ENCODE peak calls at places on chromosomes 7 and 10, in nine cellular contexts. Y is spleen; R is stomach; Q is IMR-90; L is tibial artery; B is neural progenitor cell; U is transverse colon; D is effector memory CD4-positive, alpha-beta T cell; C is adipocyte. O is an unnamed sample. For H3K4me1, the result is how much of the 10 kb centered on the place peaks cover.

GRCh38 chr7:106365252-106366005 is 80.6 kb upstream of the NAMPT start:
- DNase-seq in B (no peak), R (peak), Y (peak), D (no peak), C (no peak), U (peak), L (no peak), Q (no peak), O (no peak)

GRCh38 chr7:104550362-104550761 is 222.0 kb downstream of the LHFPL3 start:
- DNase-seq in L (no peak), C (no peak), B (no peak), Y (no peak), R (no peak), Q (no peak), U (no peak), D (no peak), O (no peak)

GRCh38 chr7:100481466-100481865 is 2.3 kb upstream of the NYAP1 start:
- DNase-seq in C (no peak), U (no peak), L (no peak), R (no peak), D (no peak), B (no peak), Q (no peak), Y (no peak), O (no peak)

GRCh38 chr10:86753056-86753455 is 3.4 kb upstream of the BMPR1A start:
- DNase-seq in C (no peak), R (no peak), B (no peak), Y (no peak), Q (no peak), U (no peak), L (no peak), D (no peak), O (no peak)

GRCh38 chr10:79442171-79443040 is 3.0 kb downstream of the ZCCHC24 start:
- DNase-seq in R (no peak), Q (no peak), U (no peak), D (no peak), Y (peak), C (no peak), B (no peak), L (no peak), O (peak)

GRCh38 chr7:39507866-39508551 is 58.2 kb upstream of the YAE1 start:
- DNase-seq in L (no peak), Q (no peak), Y (peak), C (no peak), U (no peak), D (no peak), R (no peak), B (no peak), O (no peak)

GRCh38 chr10:90167174-90168064 is 466.0 kb downstream of the KIF20B start:
- DNase-seq in L (no peak), Q (peak), B (no peak), U (no peak), R (no peak), Y (no peak), D (no peak), C (peak), O (no peak)

GRCh38 chr10:31102421-31102820 is 70.8 kb upstream of the ZNF438 start:
- DNase-seq in C (no peak), Q (no peak), L (no peak), U (no peak), B (no peak), Y (no peak), R (no peak), D (no peak), O (no peak)

GRCh38 chr7:5322621-5323410 is 40.1 kb downstream of the SLC29A4 start:
- DNase-seq in L (no peak), D (no peak), C (no peak), Y (no peak), Q (no peak), R (no peak), U (no peak), B (no peak), O (no peak)

GRCh38 chr10:6191147-6191546 is 11.6 kb upstream of the PFKFB3 start:
- DNase-seq in C (no peak), Q (no peak), R (no peak), B (no peak), L (no peak), D (no peak), U (no peak), Y (no peak), O (no peak)

GRCh38 chr7:85074-85945 is 107.1 kb upstream of the FAM20C start:
- DNase-seq in B (peak), Y (no peak), Q (peak), L (no peak), R (peak), D (no peak), U (no peak), C (peak), O (peak)

GRCh38 chr7:105808703-105809590 is 67.5 kb downstream of the ATXN7L1 start:
- DNase-seq in R (peak), B (no peak), Q (peak), L (peak), U (peak), Y (peak), D (peak), C (no peak), O (no peak)

GRCh38 chr10:22334414-22335203 is 10.7 kb upstream of the SPAG6 start:
- DNase-seq in U (no peak), B (peak), Y (peak), L (peak), D (no peak), Q (no peak), R (no peak), C (no peak), O (no peak)

GRCh38 chr7:19339512-19339911 is 194.3 kb upstream of the FERD3L start:
- DNase-seq in L (no peak), D (no peak), B (no peak), Y (no peak), C (no peak), R (no peak), Q (no peak), U (no peak), O (no peak)

GRCh38 chr10:6701289-6701688 is 121.2 kb upstream of the PRKCQ start:
- DNase-seq in R (no peak), C (no peak), Q (no peak), L (no peak), D (no peak), B (peak), Y (no peak), U (peak), O (no peak)

GRCh38 chr7:95476904-95477594 is 8.7 kb upstream of the ASB4 start:
- DNase-seq in B (peak), U (peak), C (peak), Q (peak), D (no peak), Y (no peak), L (peak), R (peak), O (peak)

GRCh38 chr10:98516352-98516751 is 69.6 kb upstream of the HPS1 start:
- DNase-seq in U (no peak), Y (no peak), C (peak), R (no peak), L (no peak), Q (no peak), B (no peak), D (no peak), O (no peak)

GRCh38 chr10:119161680-119162079 is 3.8 kb downstream of the SFXN4 start:
- DNase-seq in R (no peak), U (no peak), C (no peak), Q (peak), D (no peak), Y (no peak), L (no peak), B (no peak), O (no peak)

GRCh38 chr7:159139202-159139601 is 5.5 kb downstream of the VIPR2 start:
- DNase-seq in B (no peak), Y (peak), C (no peak), R (peak), U (no peak), D (no peak), Q (no peak), L (no peak), O (no peak)

GRCh38 chr7:140017034-140017433 is 45.7 kb downstream of the PARP12 start:
- DNase-seq in B (no peak), D (no peak), C (no peak), Y (peak), L (no peak), R (no peak), Q (no peak), U (no peak), O (no peak)

GRCh38 chr10:104109908-104110662 is 11.9 kb upstream of the SFR1 start:
- DNase-seq in C (peak), L (no peak), Q (peak), U (no peak), D (no peak), R (no peak), Y (no peak), B (no peak), O (no peak)

GRCh38 chr7:91135300-91135699 is 128.9 kb upstream of the FZD1 start:
- DNase-seq in U (no peak), D (no peak), L (no peak), R (no peak), Q (no peak), B (peak), C (no peak), Y (no peak), O (no peak)

GRCh38 chr10:129039406-129040345 is 427.4 kb upstream of the MGMT start:
- DNase-seq in L (no peak), U (no peak), R (no peak), C (no peak), D (no peak), B (peak), Y (no peak), Q (no peak), O (no peak)
- H3K4me1 ChIP-seq in L (under half), U (under half), R (under half), C (under half), D (under half), B (under half), Y (under half), Q (under half), O (under half)

GRCh38 chr10:74674892-74675291 is 151.5 kb upstream of the KAT6B start:
- DNase-seq in Q (no peak), L (no peak), B (no peak), D (no peak), R (no peak), U (no peak), Y (no peak), C (no peak), O (no peak)
- H3K4me1 ChIP-seq in Q (under half), L (under half), B (under half), D (under half), R (under half), U (under half), Y (under half), C (under half), O (under half)

GRCh38 chr10:13883843-13884444 is 297.2 kb downstream of the PRPF18 start:
- DNase-seq in R (no peak), U (no peak), Q (no peak), D (no peak), B (no peak), Y (no peak), L (no peak), C (no peak), O (no peak)
- H3K4me1 ChIP-seq in R (under half), U (under half), Q (under half), D (under half), B (under half), Y (under half), L (under half), C (under half), O (under half)

DNA sequence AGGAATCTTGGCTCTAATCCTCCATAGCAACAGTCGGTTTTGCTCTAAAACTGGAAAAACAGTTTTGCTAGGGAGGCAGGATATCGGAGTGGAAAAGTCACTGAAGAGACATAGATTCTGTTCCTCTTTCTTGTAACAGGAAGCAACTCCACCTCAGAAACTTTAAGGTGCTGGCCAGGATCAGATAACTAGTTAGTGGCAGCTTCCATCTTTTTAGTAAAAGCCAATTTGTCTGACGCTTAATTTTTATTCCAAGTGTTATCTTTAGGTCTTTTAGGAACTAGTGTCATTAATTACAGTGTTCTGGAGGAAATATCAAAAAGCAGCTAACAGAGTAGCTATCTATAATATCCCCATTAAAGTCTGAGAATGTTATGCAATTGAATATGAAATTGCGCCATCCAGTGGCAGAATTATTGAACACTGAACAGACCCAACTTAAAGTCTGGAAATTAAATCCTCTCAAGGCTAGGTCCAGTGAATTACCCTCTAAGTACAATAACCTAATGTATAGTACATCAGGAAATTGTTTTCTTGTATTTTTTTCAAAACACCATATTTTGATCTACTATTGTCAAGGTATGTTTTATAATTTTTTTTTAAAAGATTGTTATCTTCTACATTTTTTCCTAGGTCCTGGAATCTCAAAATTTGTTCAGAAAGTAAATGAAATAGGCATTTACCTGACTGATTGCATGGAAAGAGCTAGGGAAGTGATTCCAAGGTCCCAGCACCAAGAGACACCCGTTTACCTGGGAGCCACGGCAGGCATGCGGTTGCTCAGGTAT is 65.9 kb upstream of the CC2D2B start:
- DNase-seq in L (peak), Y (no peak), D (no peak), C (peak), R (peak), U (peak), Q (peak), B (peak), O (no peak)
- H3K4me1 ChIP-seq in L (under half), Y (under half), D (under half), C (under half), R (under half), U (under half), Q (under half), B (under half), O (under half)

DNA sequence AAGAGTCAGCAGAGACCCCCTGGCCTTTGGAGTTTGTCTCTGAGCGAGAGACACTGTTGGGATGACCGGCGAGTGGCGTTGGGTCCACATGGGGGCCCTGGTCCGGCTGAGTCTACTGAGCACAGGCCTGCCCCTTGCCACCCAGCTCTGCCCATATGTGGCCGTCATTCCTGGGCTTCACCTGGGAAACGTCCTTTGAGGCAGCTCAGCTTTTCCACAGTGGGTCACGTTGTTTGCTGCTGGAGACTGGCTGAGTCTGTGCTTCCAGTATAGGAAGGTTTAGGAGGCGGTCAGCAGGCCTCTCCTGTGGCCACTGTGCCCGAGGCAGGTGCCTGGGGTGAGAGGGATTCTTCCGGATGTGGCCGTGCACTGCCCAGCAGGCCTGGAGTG is 17.1 kb downstream of the ADAM8 start:
- DNase-seq in R (no peak), U (no peak), C (no peak), L (no peak), Y (no peak), D (no peak), B (no peak), Q (no peak), O (no peak)
- H3K4me1 ChIP-seq in R (half or more), U (half or more), C (under half), L (under half), Y (under half), D (half or more), B (under half), Q (under half), O (under half)

GRCh38 chr10:77496941-77497420 is 140.6 kb downstream of the KCNMA1 start:
- DNase-seq in U (no peak), Q (peak), R (no peak), B (peak), L (no peak), Y (no peak), D (no peak), C (no peak), O (no peak)
- H3K4me1 ChIP-seq in U (under half), Q (under half), R (under half), B (under half), L (under half), Y (under half), D (under half), C (under half), O (under half)

DNA sequence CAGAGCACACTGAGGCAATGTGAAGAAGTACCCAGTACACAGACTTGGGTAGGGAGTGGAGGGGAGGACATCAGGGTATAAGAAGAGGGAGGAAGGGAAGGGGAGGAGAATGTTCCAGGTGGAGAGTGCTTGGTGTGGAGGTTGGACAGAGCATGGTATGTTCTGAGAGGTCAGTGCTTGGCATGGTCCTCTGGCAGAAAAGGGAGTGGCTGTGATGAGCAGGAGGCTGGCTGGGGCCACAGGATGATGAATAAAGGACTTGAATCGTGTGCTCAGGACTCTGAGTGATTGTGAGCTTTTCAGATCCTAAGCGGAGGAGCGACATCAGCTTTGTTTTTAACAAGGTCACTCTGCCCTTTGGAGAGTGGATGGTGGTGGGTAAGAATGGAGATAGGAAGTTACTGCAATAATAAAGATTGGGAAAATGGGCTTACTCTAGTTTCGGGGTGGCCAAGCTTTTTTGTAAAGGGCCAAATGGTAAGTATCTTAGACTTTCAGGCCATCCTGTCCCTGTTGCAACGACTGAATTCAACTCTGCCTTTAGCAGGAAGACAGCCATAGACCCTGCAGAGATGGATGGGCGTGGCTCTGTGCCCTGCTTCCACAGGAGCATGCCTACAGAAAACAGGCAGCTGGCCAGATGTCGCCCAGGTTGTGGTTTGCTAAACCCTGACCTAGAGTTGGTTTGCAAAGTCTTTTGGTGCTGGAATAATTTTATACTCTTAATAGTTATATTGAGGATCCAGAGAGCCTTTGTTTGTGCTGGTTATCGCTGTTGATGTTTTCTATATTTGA is 8.4 kb downstream of the PPP2R2D start:
- DNase-seq in L (no peak), R (no peak), Y (peak), B (no peak), Q (no peak), D (no peak), C (no peak), U (no peak), O (no peak)
- H3K4me1 ChIP-seq in L (under half), R (half or more), Y (under half), B (under half), Q (under half), D (under half), C (under half), U (under half), O (under half)

GRCh38 chr7:155763721-155764431 is 48.4 kb downstream of the SHH start:
- DNase-seq in B (no peak), R (no peak), C (peak), Y (peak), D (peak), L (no peak), U (no peak), Q (peak), O (no peak)
- H3K4me1 ChIP-seq in B (under half), R (under half), C (under half), Y (under half), D (under half), L (under half), U (under half), Q (under half), O (under half)

GRCh38 chr10:110408943-110409342 is 88.8 kb upstream of the DUSP5 start:
- DNase-seq in Y (no peak), U (no peak), C (no peak), Q (no peak), R (no peak), D (no peak), B (no peak), L (no peak), O (no peak)

GRCh38 chr10:110409926-110410325 is 87.8 kb upstream of the DUSP5 start:
- DNase-seq in Y (no peak), L (no peak), D (no peak), Q (no peak), B (no peak), R (no peak), U (no peak), C (no peak), O (no peak)

GRCh38 chr10:110409488-110409887 is 88.2 kb upstream of the DUSP5 start:
- DNase-seq in C (no peak), R (no peak), Y (no peak), B (no peak), U (no peak), Q (no peak), L (no peak), D (no peak), O (no peak)

GRCh38 chr10:110411047-110411410 is 86.7 kb upstream of the DUSP5 start:
- DNase-seq in U (no peak), R (no peak), L (no peak), C (peak), D (no peak), B (no peak), Y (no peak), Q (peak), O (no peak)

DNA sequence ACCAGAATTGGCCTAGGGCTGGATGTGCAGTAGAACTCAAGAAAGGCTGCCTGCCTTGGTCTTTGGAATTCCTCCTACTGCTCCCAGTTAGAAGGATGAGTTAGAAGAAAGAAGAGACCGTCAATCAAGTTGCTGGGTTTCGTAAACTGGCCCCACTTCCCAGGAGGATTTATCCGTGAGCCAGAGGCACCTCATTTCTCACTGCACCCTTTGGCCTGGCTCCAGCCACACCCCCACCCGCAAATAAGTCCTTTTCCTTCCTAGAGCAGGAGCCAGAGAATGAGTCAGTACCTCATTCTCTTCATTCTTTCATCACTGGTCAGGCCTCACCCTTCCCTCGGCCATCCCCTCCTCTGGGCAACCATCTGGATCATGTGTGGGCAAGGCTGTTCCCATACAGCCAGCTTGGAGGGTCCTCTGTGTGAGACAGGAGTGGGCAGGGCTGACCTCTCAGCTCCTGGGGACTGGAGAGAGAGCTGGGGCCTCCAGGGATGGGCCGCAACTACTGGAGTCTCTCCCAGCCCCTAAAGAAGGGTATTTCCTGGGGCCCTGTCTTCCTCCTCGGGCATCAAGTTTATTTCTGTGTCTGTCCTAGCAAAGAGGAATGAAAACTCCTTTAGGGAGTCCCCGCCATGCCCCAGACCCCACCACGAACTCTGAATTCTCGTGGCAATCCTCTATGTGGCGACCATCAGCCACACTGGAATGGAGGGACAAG is 87.2 kb upstream of the DUSP5 start:
- DNase-seq in R (peak), L (no peak), Q (peak), C (peak), D (no peak), B (no peak), Y (no peak), U (peak), O (no peak)
- H3K4me1 ChIP-seq in R (half or more), L (under half), Q (under half), C (half or more), D (under half), B (under half), Y (under half), U (under half), O (under half)